ENCODE peak calls at places on chromosomes 7 and 10, in nine cellular contexts. D is NB4, S is IMR-90, B is breast epithelium, U is GM23248, L is AG04450, F is transverse colon, X is A549, T is MM.1S. M is an unnamed sample.

GRCh38 chr7:141421306-141421705 is 129.9 kb upstream of the AGK start:
- DNase-seq in D (no peak), S (no peak), B (no peak), U (no peak), L (no peak), F (no peak), X (no peak), T (no peak), M (no peak)

GRCh38 chr7:30703756-30704155 is 21.5 kb upstream of the CRHR2 start:
- DNase-seq in D (no peak), S (no peak), B (no peak), U (no peak), L (no peak), F (no peak), X (no peak), T (no peak), M (no peak)

GRCh38 chr7:46153951-46154787 is 233.1 kb upstream of the IGFBP3 start:
- DNase-seq in D (no peak), S (no peak), B (no peak), U (peak), L (no peak), F (no peak), X (no peak), T (peak), M (peak)

GRCh38 chr7:123747620-123748141 is 1.1 kb downstream of the WASL start:
- DNase-seq in D (peak), S (peak), B (peak), U (peak), L (peak), F (peak), X (peak), T (peak), M (peak)

GRCh38 chr7:1028044-1028770 is 16.1 kb upstream of the GPR146 start:
- DNase-seq in D (peak), S (peak), B (peak), U (peak), L (peak), F (peak), X (peak), T (peak), M (peak)

GRCh38 chr10:106712988-106713387 is 451.5 kb downstream of the SORCS1 start:
- DNase-seq in D (no peak), S (no peak), B (no peak), U (no peak), L (no peak), F (no peak), X (no peak), T (no peak), M (no peak)

GRCh38 chr7:19707240-19707639 is 1.6 kb downstream of the POLR1F start:
- DNase-seq in D (peak), S (peak), B (no peak), U (peak), L (no peak), F (no peak), X (no peak), T (no peak), M (no peak)

GRCh38 chr7:27642271-27642670 is 20.4 kb downstream of the HIBADH start:
- DNase-seq in D (no peak), S (no peak), B (no peak), U (no peak), L (no peak), F (no peak), X (no peak), T (no peak), M (no peak)

GRCh38 chr10:79052311-79053080 is 16.3 kb upstream of the ZMIZ1 start:
- DNase-seq in D (no peak), S (no peak), B (peak), U (peak), L (no peak), F (no peak), X (peak), T (no peak), M (no peak)

GRCh38 chr10:68172324-68172723 is 59.6 kb downstream of the ATOH7 start:
- DNase-seq in D (no peak), S (no peak), B (no peak), U (no peak), L (no peak), F (no peak), X (no peak), T (no peak), M (no peak)

GRCh38 chr7:75937958-75938786 is 23.2 kb downstream of the POR start:
- DNase-seq in D (peak), S (peak), B (no peak), U (peak), L (peak), F (peak), X (peak), T (no peak), M (no peak)

GRCh38 chr7:43148161-43148731 is 35.8 kb downstream of the HECW1 start:
- DNase-seq in D (no peak), S (peak), B (no peak), U (peak), L (no peak), F (no peak), X (no peak), T (no peak), M (peak)

GRCh38 chr7:101169838-101170531 is 4.6 kb upstream of the VGF start:
- DNase-seq in D (peak), S (peak), B (peak), U (peak), L (no peak), F (peak), X (no peak), T (peak), M (peak)

GRCh38 chr10:28263136-28263857 is 39.6 kb downstream of the MPP7 start:
- DNase-seq in D (no peak), S (no peak), B (peak), U (no peak), L (no peak), F (peak), X (no peak), T (no peak), M (no peak)

GRCh38 chr10:5628366-5628765 is 38.0 kb downstream of the ASB13 start:
- DNase-seq in D (no peak), S (peak), B (no peak), U (peak), L (no peak), F (no peak), X (no peak), T (no peak), M (no peak)
- H3K4me3 ChIP-seq in D (no peak), S (no peak), B (peak), U (peak), L (peak), F (no peak), X (no peak), T (no peak), M (no peak)

DNA sequence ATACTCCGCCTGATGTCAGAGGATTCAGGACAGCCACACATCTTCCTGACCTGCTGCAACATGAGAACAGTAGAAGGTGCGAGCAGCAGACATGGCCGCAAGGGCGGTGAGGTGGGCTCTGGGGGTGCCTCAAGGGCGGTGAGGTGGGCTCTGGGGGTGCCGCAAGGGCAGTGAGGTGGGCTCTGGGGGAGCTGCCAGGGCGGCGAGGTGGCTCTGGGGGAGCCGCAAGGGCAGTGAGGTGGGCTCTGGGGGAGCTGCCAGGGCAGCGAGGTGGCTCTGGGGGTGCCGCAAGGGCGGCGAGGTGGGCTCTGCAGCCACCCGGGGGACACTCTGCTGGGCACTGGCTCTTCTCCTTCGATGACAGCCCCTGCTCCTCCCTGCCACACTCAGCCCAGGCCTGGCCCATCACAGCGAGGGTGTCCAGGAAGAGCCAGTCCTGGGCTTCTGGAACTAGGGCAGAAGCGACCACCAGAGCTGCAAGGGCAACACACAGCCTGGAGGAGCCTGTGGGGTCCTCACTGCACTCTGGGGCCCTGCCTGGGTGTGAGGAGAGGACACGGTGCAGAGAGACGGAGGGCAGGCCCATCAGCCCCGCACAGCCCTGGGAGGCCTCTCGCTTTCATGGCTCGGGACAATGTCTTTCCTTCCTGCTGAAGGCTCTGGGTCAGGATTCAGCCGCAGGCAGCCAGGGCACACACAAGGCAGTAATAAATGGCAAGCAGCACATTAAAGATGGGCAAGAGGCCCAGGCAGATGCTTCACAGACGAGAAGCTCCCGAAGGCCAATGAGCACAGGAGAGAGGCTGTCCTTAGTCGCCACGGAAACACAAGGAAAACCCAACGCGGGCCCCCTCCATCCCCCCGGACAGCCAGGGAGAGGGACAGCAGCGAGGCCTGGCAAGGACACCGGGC is 42.5 kb downstream of the STK32C start:
- DNase-seq in D (no peak), S (peak), B (no peak), U (peak), L (no peak), F (no peak), X (no peak), T (no peak), M (no peak)
- H3K4me3 ChIP-seq in D (no peak), S (no peak), B (no peak), U (no peak), L (no peak), F (no peak), X (no peak), T (no peak), M (no peak)

DNA sequence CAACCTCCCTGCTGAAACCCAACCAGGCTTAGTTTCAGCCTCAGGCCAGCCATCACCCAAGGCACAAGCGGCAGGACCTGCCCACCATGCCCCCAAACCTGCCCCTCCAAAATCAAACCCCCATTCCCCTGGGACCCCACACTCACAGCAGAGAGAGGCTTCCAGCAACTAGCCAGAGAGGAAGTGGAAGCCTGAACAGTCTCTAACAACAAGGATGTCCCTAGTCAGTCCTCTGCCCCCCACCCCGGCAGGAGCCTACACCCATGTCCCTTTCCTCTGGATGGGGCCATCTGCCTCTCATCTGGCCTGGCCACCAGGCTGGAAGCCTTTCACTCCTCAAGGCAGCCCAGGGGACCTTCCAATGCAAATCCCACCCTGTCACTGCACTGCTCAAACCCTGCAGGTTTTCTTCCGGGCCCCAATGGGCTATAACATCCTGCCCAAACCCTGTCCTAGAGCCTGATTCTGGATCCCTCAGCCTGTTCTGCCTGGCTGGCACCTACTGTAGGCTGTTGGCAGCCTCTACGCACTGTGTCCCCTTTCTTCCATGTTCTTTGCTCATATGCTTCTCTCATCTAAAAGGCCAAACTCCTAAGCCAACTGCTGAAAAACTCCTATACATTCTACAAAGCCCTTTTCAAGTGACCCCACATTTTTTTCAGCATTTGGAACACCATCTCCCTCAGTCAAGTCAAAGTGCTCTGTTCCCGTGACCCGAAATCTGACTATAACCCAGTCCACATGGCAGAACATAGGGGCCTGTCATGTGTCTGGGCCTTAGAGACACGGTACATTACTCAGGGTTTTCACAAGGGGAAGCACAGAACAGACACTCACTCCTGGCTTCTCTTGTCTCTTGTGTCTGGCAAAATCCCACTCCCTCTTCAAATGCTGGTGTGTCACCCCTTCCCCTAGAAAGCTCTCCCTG is 253.3 kb downstream of the TNS3 start:
- DNase-seq in D (peak), S (no peak), B (no peak), U (no peak), L (no peak), F (no peak), X (no peak), T (no peak), M (no peak)
- H3K4me3 ChIP-seq in D (no peak), S (no peak), B (peak), U (peak), L (peak), F (no peak), X (no peak), T (no peak), M (peak)

GRCh38 chr7:158428842-158429753 is 158.5 kb downstream of the PTPRN2 start:
- DNase-seq in D (peak), S (no peak), B (no peak), U (no peak), L (no peak), F (no peak), X (no peak), T (no peak), M (no peak)
- H3K4me3 ChIP-seq in D (no peak), S (no peak), B (no peak), U (no peak), L (no peak), F (no peak), X (no peak), T (no peak), M (no peak)

GRCh38 chr10:22333667-22334282 is 11.5 kb upstream of the SPAG6 start:
- DNase-seq in D (no peak), S (no peak), B (no peak), U (no peak), L (no peak), F (no peak), X (no peak), T (no peak), M (no peak)
- H3K4me3 ChIP-seq in D (no peak), S (no peak), B (no peak), U (no peak), L (no peak), F (no peak), X (no peak), T (no peak), M (no peak)

DNA sequence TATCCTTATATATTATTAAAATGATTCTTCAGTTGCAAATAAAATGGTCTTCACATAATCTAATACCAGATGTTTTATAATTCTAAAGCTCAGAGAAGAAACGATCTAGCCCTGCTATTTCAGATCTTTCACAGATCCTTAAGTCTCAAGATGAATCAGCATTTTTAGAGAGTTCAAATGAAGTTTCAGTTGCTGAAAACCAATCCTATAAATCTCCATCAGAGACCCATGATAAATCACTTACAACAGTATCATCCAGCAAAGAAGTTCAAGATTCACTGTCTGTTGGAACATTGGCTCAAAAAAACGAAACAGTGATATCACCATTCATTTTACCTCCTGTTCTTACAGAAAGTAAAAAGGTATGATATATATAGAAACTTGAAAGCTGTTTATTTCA is 137.0 kb downstream of the CCDC7 start:
- DNase-seq in D (no peak), S (no peak), B (no peak), U (no peak), L (no peak), F (no peak), X (peak), T (peak), M (no peak)
- H3K4me3 ChIP-seq in D (no peak), S (no peak), B (no peak), U (no peak), L (no peak), F (no peak), X (no peak), T (no peak), M (no peak)

GRCh38 chr10:42635098-42635497 is 3.3 kb downstream of the ZNF33B start:
- DNase-seq in D (no peak), S (no peak), B (no peak), U (no peak), L (no peak), F (no peak), X (no peak), T (no peak), M (no peak)

GRCh38 chr10:42638053-42638820 is at the start of gene ZNF33B:
- DNase-seq in D (peak), S (peak), B (peak), U (peak), L (peak), F (peak), X (peak), T (peak), M (peak)

GRCh38 chr10:42637648-42638052 is 720 bp downstream of the ZNF33B start:
- DNase-seq in D (no peak), S (no peak), B (no peak), U (no peak), L (no peak), F (no peak), X (no peak), T (no peak), M (no peak)

GRCh38 chr10:42638821-42639270 is 476 bp upstream of the ZNF33B start:
- DNase-seq in D (no peak), S (no peak), B (no peak), U (no peak), L (no peak), F (no peak), X (no peak), T (no peak), M (no peak)

DNA sequence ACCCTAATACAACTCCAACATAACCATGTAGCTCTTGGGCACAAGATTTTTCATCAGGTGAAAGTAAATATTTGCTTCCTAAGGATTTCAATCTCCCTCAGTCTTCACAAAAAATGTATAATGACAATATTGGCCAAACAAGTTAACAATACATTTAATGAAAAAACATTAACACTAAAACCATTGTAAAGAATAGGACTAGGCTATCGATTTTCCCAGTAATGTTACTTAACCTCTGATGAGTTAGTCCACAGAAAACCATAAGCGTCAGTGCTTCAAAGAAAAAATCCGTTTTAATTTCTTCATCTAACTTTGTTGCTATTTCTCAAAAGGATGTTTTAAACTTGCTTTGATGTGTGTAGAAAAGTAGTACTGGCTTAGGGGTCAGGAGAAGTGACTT is 1.2 kb downstream of the ZNF33B start:
- DNase-seq in D (no peak), S (no peak), B (no peak), U (no peak), L (no peak), F (no peak), X (no peak), T (no peak), M (no peak)
- H3K4me3 ChIP-seq in D (peak), S (no peak), B (peak), U (peak), L (no peak), F (no peak), X (peak), T (peak), M (peak)

GRCh38 chr10:77391605-77392235 is 245.9 kb downstream of the KCNMA1 start:
- DNase-seq in D (peak), S (peak), B (peak), U (peak), L (peak), F (peak), X (peak), T (peak), M (peak)

GRCh38 chr10:77392236-77392721 is 245.3 kb downstream of the KCNMA1 start:
- DNase-seq in D (no peak), S (peak), B (no peak), U (peak), L (no peak), F (no peak), X (peak), T (no peak), M (no peak)

GRCh38 chr10:77393821-77394501 is 243.6 kb downstream of the KCNMA1 start:
- DNase-seq in D (no peak), S (no peak), B (no peak), U (no peak), L (no peak), F (no peak), X (no peak), T (no peak), M (peak)

GRCh38 chr10:77393411-77393810 is 244.2 kb downstream of the KCNMA1 start:
- DNase-seq in D (no peak), S (no peak), B (no peak), U (no peak), L (no peak), F (no peak), X (no peak), T (no peak), M (no peak)

GRCh38 chr10:77392851-77393250 is 244.8 kb downstream of the KCNMA1 start:
- DNase-seq in D (no peak), S (peak), B (peak), U (peak), L (peak), F (no peak), X (peak), T (no peak), M (peak)
- H3K4me3 ChIP-seq in D (no peak), S (no peak), B (no peak), U (peak), L (no peak), F (no peak), X (no peak), T (no peak), M (no peak)

DNA sequence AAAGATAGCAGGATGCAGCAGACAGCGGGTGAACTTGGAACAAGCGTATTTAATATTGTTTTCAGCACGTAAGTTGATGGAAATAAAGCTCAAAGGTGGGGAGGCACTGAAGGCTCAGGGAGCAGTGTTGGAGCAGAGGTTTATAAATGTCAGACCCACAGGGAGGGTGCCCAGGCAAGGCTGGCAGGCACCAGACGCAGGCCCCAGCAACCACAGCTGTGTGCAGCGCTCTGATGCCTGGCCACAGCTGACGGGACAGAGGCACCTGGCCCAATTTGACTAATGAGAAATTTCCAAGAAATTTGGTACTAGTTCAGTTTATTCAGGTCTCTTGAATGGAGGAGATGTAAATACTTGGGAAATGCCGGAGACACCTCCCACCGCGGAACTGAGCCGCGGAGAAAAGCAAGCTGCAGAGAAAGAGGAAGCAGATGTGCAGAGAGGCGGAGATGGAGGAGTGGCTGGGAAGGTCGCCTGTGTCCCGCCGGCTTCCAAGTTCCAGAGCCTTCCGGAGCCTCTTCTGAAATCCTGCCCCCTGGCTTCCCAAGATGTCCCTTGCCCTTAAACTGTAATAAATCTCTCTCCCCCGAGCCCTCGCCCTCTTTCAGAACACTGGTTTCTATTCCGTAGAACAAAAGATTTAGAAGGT is 38.3 kb upstream of the PLXNA4 start:
- DNase-seq in D (peak), S (no peak), B (no peak), U (peak), L (no peak), F (peak), X (no peak), T (no peak), M (no peak)
- H3K4me3 ChIP-seq in D (no peak), S (no peak), B (peak), U (peak), L (peak), F (no peak), X (no peak), T (no peak), M (no peak)